ENCODE peak calls at places on chromosome 10, in nine cellular contexts. E, D, H, F, Q, K, G, R and B are unnamed samples.

GRCh38 chr10:132162021-132162531 is 24.7 kb upstream of the DPYSL4 start:
- DNase-seq in H (peak), R (no peak), K (no peak), G (no peak), F (no peak), D (no peak), Q (no peak), E (no peak), B (no peak)

GRCh38 chr10:123139521-123140163 is 3.9 kb downstream of the HMX3 start:
- DNase-seq in D (peak), G (peak), Q (peak), F (no peak), K (peak), E (no peak), H (peak), R (no peak), B (no peak)

GRCh38 chr10:33238643-33239042 is 95.8 kb downstream of the NRP1 start:
- DNase-seq in K (peak), F (no peak), R (no peak), Q (peak), E (peak), G (no peak), H (no peak), D (peak), B (no peak)

GRCh38 chr10:58179238-58179637 is 88.5 kb downstream of the IPMK start:
- DNase-seq in D (peak), E (peak), G (no peak), H (no peak), K (peak), F (no peak), Q (peak), R (no peak), B (no peak)

GRCh38 chr10:133396035-133396624 is 2.2 kb downstream of the MTG1 start:
- DNase-seq in F (no peak), Q (no peak), K (no peak), H (no peak), D (no peak), R (peak), E (no peak), G (no peak), B (no peak)

GRCh38 chr10:43262043-43262901 is 4.6 kb downstream of the RASGEF1A start:
- DNase-seq in F (no peak), D (no peak), K (no peak), E (no peak), R (peak), G (peak), H (no peak), Q (no peak), B (no peak)

GRCh38 chr10:79310217-79310865 is 36.9 kb upstream of the PPIF start:
- DNase-seq in Q (no peak), G (no peak), D (no peak), E (no peak), R (peak), H (no peak), K (no peak), F (peak), B (no peak)

GRCh38 chr10:93006435-93007039 is 54.1 kb upstream of the CYP26C1 start:
- DNase-seq in G (no peak), R (no peak), K (peak), D (peak), Q (peak), F (no peak), E (peak), H (no peak), B (no peak)

GRCh38 chr10:60473557-60473956 is 83.9 kb upstream of the ANK3 start:
- DNase-seq in K (no peak), E (no peak), Q (peak), D (peak), R (no peak), G (no peak), H (no peak), F (no peak), B (no peak)

GRCh38 chr10:32957341-32958084 is 517 bp downstream of the ITGB1 start:
- DNase-seq in Q (peak), K (no peak), E (no peak), G (peak), D (peak), H (peak), F (peak), R (peak), B (peak)

GRCh38 chr10:63498665-63499064 is 22.5 kb upstream of the REEP3 start:
- DNase-seq in Q (no peak), E (no peak), G (no peak), H (no peak), D (no peak), R (no peak), K (no peak), F (no peak), B (no peak)

GRCh38 chr10:121664671-121665070 is 66.4 kb upstream of the FGFR2 start:
- DNase-seq in R (no peak), Q (peak), H (no peak), F (no peak), D (no peak), E (no peak), K (no peak), G (no peak), B (no peak)

GRCh38 chr10:71921319-71922027 is 42.7 kb upstream of the CHST3 start:
- DNase-seq in R (peak), D (no peak), Q (no peak), F (peak), G (no peak), E (no peak), K (peak), H (peak), B (no peak)

GRCh38 chr10:117409549-117410283 is 34.5 kb upstream of the PDZD8 start:
- DNase-seq in D (peak), Q (peak), R (no peak), F (no peak), K (no peak), H (no peak), E (no peak), G (no peak), B (no peak)

GRCh38 chr10:117408436-117409384 is 33.5 kb upstream of the PDZD8 start:
- DNase-seq in E (no peak), H (no peak), F (no peak), G (no peak), Q (no peak), R (no peak), K (no peak), D (no peak), B (no peak)

DNA sequence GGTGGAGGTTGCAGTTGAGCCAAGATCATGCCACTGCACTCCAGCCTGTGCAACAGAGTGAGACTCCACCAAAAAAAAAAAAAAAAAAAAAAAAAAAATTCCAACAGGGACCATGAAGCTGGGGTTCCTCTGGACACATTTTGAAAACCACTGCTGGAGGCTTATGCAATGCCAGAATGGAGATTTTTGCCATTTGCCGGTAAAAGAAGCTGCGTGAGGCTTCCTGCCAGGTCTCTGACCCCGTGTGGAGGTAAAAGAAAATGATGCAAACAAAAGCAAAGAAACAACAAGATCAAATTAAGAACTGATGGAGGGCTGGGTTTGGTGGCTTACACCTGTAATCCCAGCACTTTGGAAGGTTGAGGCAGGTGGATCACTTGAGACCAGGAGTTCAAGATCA is 30.5 kb upstream of the PDZD8 start:
- DNase-seq in G (no peak), F (no peak), D (no peak), Q (no peak), H (no peak), R (no peak), K (no peak), E (no peak), B (no peak)
- TF ChIP-seq CTCF in G (no peak), F (no peak), D (no peak), Q (no peak), H (no peak), R (no peak), K (no peak), E (no peak), B (no peak)

DNA sequence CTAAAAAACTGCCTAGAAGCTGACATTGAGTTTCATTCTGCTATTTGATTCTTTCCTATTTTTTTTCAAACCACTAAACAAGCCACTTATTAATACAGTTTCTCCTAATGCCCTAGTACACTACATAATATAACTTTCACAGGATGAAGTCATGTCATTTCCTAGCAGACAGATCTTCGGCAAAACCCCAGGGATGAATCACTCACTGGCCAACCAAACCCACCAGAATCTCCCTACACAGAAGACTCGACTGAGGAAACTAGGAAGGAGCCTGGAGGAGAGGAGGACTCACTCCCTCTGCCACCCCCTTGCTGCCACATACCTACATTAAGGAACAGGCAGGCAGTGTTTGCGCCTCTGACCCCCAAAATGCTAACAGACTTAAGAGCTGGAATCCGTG is 33.4 kb downstream of the XPNPEP1 start:
- DNase-seq in F (no peak), D (peak), Q (peak), E (peak), R (no peak), H (no peak), K (peak), G (no peak), B (no peak)
- TF ChIP-seq CTCF in F (no peak), D (no peak), Q (peak), E (peak), R (no peak), H (no peak), K (peak), G (no peak), B (no peak)

GRCh38 chr10:130691787-130692186 is 555.6 kb downstream of the GLRX3 start:
- DNase-seq in Q (no peak), E (no peak), H (no peak), D (no peak), G (no peak), F (no peak), K (no peak), R (no peak), B (no peak)

GRCh38 chr10:130689743-130690626 is 553.8 kb downstream of the GLRX3 start:
- DNase-seq in Q (no peak), G (no peak), D (no peak), H (no peak), F (no peak), E (no peak), R (no peak), K (no peak), B (no peak)

GRCh38 chr10:130687566-130687965 is 551.4 kb downstream of the GLRX3 start:
- DNase-seq in K (no peak), F (no peak), Q (no peak), E (no peak), D (no peak), R (no peak), G (no peak), H (no peak), B (no peak)

DNA sequence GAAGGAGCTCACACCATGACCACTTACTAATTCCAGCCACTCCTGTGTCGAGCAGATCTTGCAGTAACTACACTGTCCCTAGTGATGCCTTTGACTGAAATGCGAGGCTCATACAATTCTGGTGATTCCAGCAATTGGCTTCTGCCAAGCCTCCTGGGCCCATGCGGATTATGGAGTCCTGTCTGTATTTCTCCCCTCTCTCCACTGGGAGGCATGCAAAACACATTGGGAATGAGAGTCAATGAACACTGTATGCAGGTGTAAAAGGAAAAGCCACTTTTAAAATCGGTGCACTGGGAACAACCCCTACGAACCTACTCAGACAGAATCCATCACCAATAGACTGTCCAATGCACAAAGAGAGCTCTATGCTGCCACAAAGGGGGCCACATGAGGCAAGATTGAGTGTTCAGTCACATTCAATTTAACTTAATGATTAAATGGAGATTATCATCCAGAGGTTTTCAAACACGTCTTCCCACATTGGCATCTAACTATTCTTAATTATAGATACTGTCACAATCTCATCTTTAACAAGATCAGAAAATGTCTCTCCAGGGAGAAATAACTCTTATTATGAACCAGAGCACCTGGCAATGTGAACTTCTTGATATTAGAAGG is 550.6 kb downstream of the GLRX3 start:
- DNase-seq in H (peak), G (no peak), Q (no peak), E (no peak), D (peak), R (no peak), K (no peak), F (no peak), B (no peak)
- TF ChIP-seq CTCF in H (peak), G (no peak), Q (peak), E (no peak), D (peak), R (no peak), K (no peak), F (peak), B (no peak)

DNA sequence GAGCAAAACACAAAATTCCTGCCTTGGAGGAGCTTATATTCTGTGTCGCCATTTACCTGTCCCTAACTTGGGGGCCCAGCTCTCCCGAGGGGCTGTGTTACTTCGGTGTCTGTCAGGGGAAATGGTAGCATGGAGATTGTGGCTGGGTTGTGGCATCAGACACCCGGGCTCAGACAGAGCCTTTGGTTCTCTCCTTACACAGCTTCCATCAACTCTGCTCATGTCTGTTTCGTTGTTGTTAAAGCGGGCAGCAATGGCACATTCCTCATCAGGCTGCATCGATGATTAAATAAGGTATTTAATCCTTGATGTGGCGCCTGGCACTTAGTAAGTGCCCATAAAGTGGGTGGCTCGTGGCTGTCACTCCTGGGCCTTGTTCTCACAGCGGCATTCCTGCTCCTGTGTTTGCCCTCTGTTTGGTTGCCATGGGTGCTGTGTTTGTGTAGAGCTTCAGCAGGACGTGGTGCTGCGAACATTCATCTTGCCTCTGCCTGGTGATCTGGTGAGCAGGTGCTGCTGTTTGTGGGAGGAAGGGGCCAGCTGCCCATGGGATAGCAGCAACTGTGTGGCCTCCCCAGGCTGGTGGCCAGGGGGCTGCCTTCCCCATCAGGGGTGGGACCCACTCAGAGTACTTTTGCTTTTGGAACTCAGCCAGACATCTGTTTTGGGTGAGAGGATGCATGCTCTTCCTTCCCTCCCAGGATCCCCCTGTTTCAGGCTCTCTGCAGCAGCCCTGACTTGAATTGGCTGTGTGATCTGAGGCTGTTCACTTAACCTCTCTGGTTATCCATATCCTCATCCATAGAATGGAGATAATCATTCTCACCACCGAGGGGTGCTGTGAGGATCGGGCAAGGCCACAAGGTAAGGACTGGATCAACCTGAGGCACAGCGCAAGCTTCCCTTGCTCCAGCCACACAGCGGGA is 207.2 kb upstream of the SVIL start:
- DNase-seq in H (no peak), G (peak), F (peak), Q (no peak), D (peak), K (peak), R (peak), E (peak), B (no peak)
- TF ChIP-seq CTCF in H (no peak), G (no peak), F (no peak), Q (no peak), D (no peak), K (no peak), R (no peak), E (no peak), B (no peak)